ENCODE peak calls at places on chromosomes 6 and 20, in four cellular contexts. Q, D, F and X are unnamed samples.
A peak's percentile ranks its signal among the peaks of the same experiment; 100 is the strongest.

GRCh38 chr6:42028234-42029061 is 21.9 kb upstream of the TAF8 start:
- DNase-seq in Q (no peak), F (no peak), D (no peak), X (no peak)

GRCh38 chr6:22149501-22150490 is 147.0 kb downstream of the PRL start:
- DNase-seq in Q (no peak), F (no peak), D (no peak), X (no peak)

GRCh38 chr6:110656492-110656891 is 158.8 kb downstream of the CDK19 start:
- DNase-seq in Q (no peak), F (no peak), D (no peak), X (no peak)

GRCh38 chr6:85008311-85009015 is 244.1 kb upstream of the TBX18 start:
- DNase-seq in Q (no peak), F (no peak), D (no peak), X (no peak)

GRCh38 chr6:116969211-116969863 is 92.3 kb downstream of the RFX6 start:
- DNase-seq in D (peak; percentile 57), Q (peak; percentile 57), F (no peak), X (no peak)

GRCh38 chr20:47276856-47277541 is 79.5 kb downstream of the ZMYND8 start:
- DNase-seq in Q (no peak), F (peak; percentile 76), D (no peak), X (no peak)

GRCh38 chr20:32681175-32682084 is 7.7 kb upstream of the C20orf203 start:
- DNase-seq in D (no peak), F (peak; percentile 56), Q (peak; percentile 68), X (no peak)

GRCh38 chr20:40283689-40284088 is 405.3 kb downstream of the MAFB start:
- DNase-seq in Q (no peak), D (no peak), F (no peak), X (no peak)

GRCh38 chr6:111782887-111783286 is 90.4 kb downstream of the FYN start:
- DNase-seq in D (no peak), F (no peak), Q (no peak), X (no peak)

GRCh38 chr6:31086788-31087440 is 25.5 kb downstream of the C6orf15 start:
- DNase-seq in Q (no peak), D (no peak), F (no peak), X (no peak)

GRCh38 chr20:12882832-12883506 is 125.8 kb upstream of the SPTLC3 start:
- DNase-seq in Q (no peak), D (no peak), F (no peak), X (no peak)

GRCh38 chr6:127053032-127053908 is 65.2 kb upstream of the RSPO3 start:
- DNase-seq in Q (no peak), D (no peak), F (no peak), X (no peak)
- H3K27ac ChIP-seq in Q (no peak overlapping the region), D (no peak overlapping the region), F (no peak overlapping the region), X (no peak overlapping the region)

GRCh38 chr6:135118142-135118730 is 62.9 kb upstream of the MYB start:
- DNase-seq in D (no peak), F (no peak), Q (no peak), X (no peak)
- H3K4me1 ChIP-seq in D (no peaks in the 10 kb centered on the region), F (no peaks in the 10 kb centered on the region), Q (peaks cover 14% of the 10 kb centered on the region), X (no peaks in the 10 kb centered on the region)

DNA sequence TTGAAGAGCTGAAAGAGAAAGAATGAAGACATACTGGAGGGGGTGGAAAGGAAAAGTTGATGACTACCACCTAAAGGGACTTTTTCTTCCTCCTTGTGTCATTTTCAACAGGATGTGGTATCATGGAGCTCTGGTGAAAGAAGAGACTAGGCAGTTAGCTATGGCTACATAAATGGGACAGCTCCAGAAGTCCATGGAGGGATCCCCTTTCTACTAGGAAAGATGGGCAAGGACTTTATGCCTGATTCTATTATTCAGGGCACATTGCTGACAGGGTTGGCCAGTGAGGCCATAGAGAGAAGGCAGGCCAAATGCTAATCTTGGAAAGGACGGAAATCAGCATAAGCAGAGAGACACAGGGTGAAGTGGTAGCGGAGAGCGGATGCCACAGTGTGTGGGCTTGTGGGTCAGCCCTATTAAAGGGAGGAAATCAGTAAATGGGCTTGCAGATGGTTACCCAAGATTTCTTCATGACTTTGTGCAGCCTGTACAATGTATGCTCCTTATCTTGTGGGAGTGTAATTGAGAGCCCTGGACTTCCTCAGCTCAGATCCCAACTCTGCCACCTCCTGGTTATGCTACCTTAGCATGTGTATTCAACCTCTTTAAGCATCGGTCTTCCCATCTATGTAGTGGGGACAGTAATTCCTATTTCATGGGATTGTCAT is 77.4 kb upstream of the TMEM170B start:
- DNase-seq in D (no peak), Q (peak; percentile 56), F (no peak), X (no peak)
- TF ChIP-seq CTCF in D (no peak), Q (peak; percentile 68), F (no peak), X (no peak)

GRCh38 chr20:33812673-33813462 is 1.7 kb downstream of the CHMP4B start:
- DNase-seq in Q (no peak), F (no peak), D (no peak), X (no peak)
- H3K27ac ChIP-seq in Q (peak overlapping the region; percentile 61), F (peak overlapping the region; percentile 99), D (peak overlapping the region; percentile 82), X (peak overlapping the region; percentile 96)